ENCODE peak calls at places on chromosomes 6 and 20, in four cellular contexts. T is A549, U is GM12878, Q is K562. O is an unnamed sample.

GRCh38 chr6:71498643-71499042 is 210.0 kb downstream of the OGFRL1 start:
- DNase-seq in U (no peak), T (no peak), Q (no peak), O (no peak)

GRCh38 chr6:140353536-140353935 is 979.1 kb upstream of the CITED2 start:
- DNase-seq in U (no peak), T (no peak), Q (no peak), O (no peak)

GRCh38 chr6:74671558-74672025 is 534.3 kb downstream of the COL12A1 start:
- DNase-seq in U (no peak), Q (no peak), T (no peak), O (no peak)

GRCh38 chr6:7440476-7440875 is 50.9 kb downstream of the RIOK1 start:
- DNase-seq in T (no peak), U (no peak), Q (no peak), O (no peak)

GRCh38 chr6:98695076-98695816 is 139.1 kb upstream of the POU3F2 start:
- DNase-seq in Q (no peak), U (no peak), T (no peak), O (no peak)

GRCh38 chr20:45014671-45015415 is 48.5 kb downstream of the STK4 start:
- DNase-seq in T (no peak), U (no peak), Q (no peak), O (no peak)

GRCh38 chr20:19756756-19757486 is 1.1 kb upstream of the RIN2 start:
- DNase-seq in U (no peak), Q (no peak), T (no peak), O (no peak)

GRCh38 chr20:44979090-44979621 is 12.8 kb downstream of the STK4 start:
- DNase-seq in T (no peak), Q (no peak), U (peak), O (no peak)

GRCh38 chr20:18144541-18145099 is 7.0 kb downstream of the KAT14 start:
- DNase-seq in T (no peak), Q (no peak), U (no peak), O (peak)

GRCh38 chr20:34076952-34077351 is 35.1 kb downstream of the EIF2S2 start:
- DNase-seq in T (no peak), Q (no peak), U (no peak), O (no peak)

GRCh38 chr6:34544776-34545471 is 11.2 kb downstream of the SPDEF start:
- DNase-seq in T (no peak), Q (peak), U (no peak), O (no peak)

GRCh38 chr6:169026175-169026574 is 227.5 kb downstream of the THBS2 start:
- DNase-seq in T (no peak), U (no peak), Q (no peak), O (no peak)

GRCh38 chr6:46042355-46042999 is 26.8 kb upstream of the CLIC5 start:
- DNase-seq in T (peak), Q (peak), U (no peak), O (peak)

GRCh38 chr20:45067087-45067486 is 33.8 kb downstream of the KCNS1 start:
- DNase-seq in Q (no peak), T (no peak), U (no peak), O (no peak)

GRCh38 chr20:6665621-6666345 is 101.7 kb upstream of the BMP2 start:
- DNase-seq in U (no peak), T (no peak), Q (no peak), O (no peak)

GRCh38 chr6:82385961-82386360 is 22.3 kb downstream of the TPBG start:
- DNase-seq in U (no peak), T (no peak), Q (no peak), O (no peak)

GRCh38 chr20:35650632-35651031 is 14.1 kb downstream of the CPNE1 start:
- DNase-seq in T (no peak), U (no peak), Q (no peak), O (no peak)

GRCh38 chr6:134534708-134535149 is 216.8 kb upstream of the SGK1 start:
- DNase-seq in U (no peak), T (no peak), Q (no peak), O (no peak)

GRCh38 chr20:46012926-46013825 is 4.5 kb downstream of the MMP9 start:
- DNase-seq in Q (no peak), T (no peak), U (no peak), O (no peak)

GRCh38 chr6:162940426-162940825 is 212.7 kb downstream of the PACRG start:
- DNase-seq in T (no peak), U (no peak), Q (no peak), O (no peak)

GRCh38 chr6:167244991-167245390 is 46.1 kb upstream of the UNC93A start:
- DNase-seq in U (no peak), T (no peak), Q (no peak), O (peak)
- H3K4me2 ChIP-seq in U (no peak), T (no peak), Q (no peak), O (peak)

DNA sequence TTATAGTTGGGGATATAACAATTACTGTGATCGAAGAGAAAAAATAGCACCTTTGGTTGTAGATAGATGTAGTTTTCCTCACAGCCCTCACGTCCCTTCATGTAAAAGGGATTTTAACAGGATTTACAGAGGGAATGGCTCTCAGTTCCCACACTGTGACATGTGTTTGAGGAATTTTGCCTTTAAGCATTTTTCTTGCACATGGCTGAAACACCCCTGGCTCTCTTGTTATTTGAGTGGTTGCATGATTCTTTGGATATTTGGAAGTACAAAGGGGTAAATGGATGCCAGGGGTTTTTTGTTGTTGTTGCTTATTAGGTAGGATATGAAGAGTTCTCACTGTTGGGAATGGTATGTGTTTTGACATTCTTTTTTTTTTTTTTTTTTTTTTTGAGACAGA is 48.2 kb downstream of the JAG1 start:
- DNase-seq in U (no peak), T (no peak), Q (no peak), O (no peak)
- TF ChIP-seq JUNB in U (no peak), T (no peak), Q (no peak), O (no peak)

DNA sequence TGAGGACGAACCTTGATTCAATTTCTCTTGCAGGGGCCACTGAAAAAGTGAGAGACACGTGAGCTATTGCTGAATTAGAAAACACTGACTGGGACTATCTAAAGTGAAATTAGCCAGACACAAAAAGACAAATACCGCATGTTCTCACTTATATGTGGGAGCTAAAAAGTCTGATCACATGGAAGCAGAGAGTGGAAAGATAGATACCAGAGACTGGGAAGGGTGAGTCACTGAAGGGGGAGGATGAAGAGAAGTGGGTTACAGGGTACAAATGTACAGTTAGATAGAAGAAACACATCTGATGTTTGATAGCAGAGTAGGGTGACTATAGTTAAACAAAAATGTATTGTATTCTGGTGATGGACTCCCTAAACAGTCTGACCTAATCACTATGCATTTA is 13.4 kb downstream of the CST3 start:
- DNase-seq in Q (no peak), T (no peak), U (no peak), O (no peak)
- H3K4me3 ChIP-seq in Q (no peak), T (no peak), U (no peak), O (no peak)

DNA sequence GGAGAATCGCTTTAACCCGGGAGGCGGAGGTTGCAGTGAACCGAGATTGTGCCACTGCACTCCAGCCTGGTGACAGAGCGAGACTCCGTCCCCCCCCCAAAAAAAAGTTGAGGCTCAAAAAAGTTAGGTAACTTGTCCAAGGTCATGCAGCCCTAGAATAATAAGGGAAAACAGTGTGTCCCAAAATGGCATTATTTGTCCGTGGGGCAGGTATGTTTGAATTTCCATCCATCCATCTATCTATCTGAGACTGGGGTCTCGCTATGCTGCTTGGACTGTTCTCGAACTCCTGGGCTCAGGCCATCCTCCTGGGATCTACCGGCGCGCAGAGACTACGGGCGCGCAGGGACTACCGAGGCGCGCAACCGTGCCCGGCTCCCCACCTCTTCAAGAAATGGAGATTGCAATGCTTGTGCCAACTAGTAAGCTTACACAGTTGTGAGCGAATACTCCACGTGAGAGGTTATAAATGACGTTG is 374 bp upstream of the ABCC10 start:
- DNase-seq in U (no peak), Q (no peak), T (no peak), O (no peak)
- H3K4me2 ChIP-seq in U (peak), Q (peak), T (peak), O (peak)

GRCh38 chr20:32563311-32564272 is 21.5 kb downstream of the NOL4L start:
- DNase-seq in U (no peak), T (no peak), Q (no peak), O (no peak)
- TF ChIP-seq JUNB in U (no peak), T (no peak), Q (no peak), O (no peak)

GRCh38 chr6:80523029-80523428 is 416.6 kb downstream of the BCKDHB start:
- DNase-seq in Q (no peak), U (no peak), T (no peak), O (no peak)
- H3K4me3 ChIP-seq in Q (no peak), U (no peak), T (no peak), O (no peak)

DNA sequence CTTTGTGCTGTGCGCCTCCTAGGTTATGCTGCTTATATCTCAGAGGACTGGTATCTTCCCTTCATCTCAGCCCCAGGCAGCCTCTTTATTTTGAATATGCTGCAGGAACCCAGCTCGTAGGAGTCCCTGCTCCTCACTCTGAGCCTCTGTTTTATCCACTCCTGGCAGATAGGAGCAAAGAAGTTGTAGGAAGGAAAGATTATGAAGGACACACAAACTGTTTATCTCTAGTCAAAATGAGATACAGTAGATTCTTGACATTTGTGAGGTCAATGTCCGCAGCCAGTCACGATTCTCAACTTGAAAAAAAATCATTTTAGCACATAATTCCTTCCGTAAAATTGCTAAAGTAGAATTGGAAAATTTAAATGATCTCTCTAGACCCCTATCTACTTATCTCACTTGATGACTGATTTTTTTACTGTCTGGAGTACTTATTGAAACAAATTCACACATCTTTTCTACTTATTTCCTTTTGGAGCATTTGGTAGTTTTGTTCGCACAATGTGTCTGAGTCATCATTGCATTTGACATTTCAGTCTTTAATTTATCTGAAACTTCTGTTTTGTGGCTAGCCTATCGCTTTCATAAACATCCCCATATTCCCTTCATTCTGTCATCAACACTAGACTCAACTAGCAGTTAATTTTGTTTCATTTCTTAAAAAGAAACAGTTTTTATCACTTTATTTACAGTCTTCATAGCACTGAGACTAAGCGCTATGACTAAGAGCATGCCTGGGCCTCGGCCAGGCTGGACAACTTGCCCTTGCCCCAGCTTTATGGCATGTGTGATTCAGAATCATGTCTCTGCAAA is 15.8 kb downstream of the L3MBTL3 start:
- DNase-seq in Q (peak), T (no peak), U (no peak), O (no peak)
- H3K4me2 ChIP-seq in Q (peak), T (no peak), U (no peak), O (no peak)

GRCh38 chr20:63531686-63532448 is 5.3 kb downstream of the PTK6 start:
- DNase-seq in T (no peak), U (no peak), Q (no peak), O (no peak)
- TF ChIP-seq JUNB in T (no peak), U (no peak), Q (no peak), O (no peak)

DNA sequence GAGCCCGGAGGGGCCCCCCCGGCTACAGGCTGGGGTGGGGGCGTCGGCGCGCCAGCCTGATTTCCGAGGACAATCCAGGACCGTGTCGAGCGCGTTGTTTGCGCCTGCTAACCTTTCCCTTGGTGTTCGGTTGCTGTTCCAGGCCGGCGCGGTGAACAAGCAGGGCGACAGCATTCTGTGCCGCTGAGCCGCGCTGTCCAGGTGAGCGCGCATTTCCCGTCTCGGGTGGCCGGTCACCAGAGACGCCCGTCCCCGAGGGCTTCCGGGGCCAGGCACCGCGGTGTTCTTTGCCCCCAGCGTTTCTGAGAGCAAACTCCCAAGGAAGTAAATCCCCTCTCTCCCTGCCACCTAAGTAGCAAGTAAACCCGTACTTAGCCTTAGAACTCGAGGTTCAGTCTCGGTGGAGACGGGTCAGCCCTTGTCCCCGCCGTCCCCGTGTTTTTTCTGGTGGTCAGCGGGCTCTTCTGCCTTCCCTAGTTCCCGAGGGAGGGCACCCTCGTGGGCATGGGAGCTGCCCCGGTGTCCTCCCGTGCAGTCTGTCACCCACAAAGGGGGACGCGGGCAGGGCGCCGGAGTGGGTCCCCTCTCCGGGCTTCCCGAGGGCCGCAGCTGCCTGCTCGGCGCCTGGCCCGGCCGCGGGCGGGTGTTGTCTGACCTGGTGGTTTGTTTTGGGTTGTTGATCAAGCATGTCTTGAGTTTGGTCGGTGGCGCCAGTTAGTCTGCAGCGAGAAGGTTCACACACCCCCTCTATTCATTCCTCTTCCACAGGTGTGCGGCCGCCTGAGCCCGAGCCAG is 1.5 kb downstream of the ID4 start:
- DNase-seq in Q (no peak), T (peak), U (no peak), O (peak)
- H3K4me3 ChIP-seq in Q (no peak), T (peak), U (no peak), O (peak)

O was measured in GM23338.